ENCODE peak calls at places on chromosomes 16 and 17, in nine cellular contexts. One of them, this sample, is unnamed. For H3K4me1, the result is how much of the 10 kb centered on the place peaks cover.

GRCh38 chr16:31842864-31843263 is 30.7 kb upstream of the ZNF267 start:
- DNase-seq in MM.1S: no peak
- DNase-seq in ovary: no peak
- DNase-seq in mucosa of descending colon: no peak
- DNase-seq in naive thymus-derived CD4-positive, alpha-beta T cell: no peak
- DNase-seq in adrenal gland: no peak
- DNase-seq in neuronal stem cell: no peak
- DNase-seq in mesenchymal stem cell: no peak
- DNase-seq in Peyer's patch: no peak
- DNase-seq in this sample: no peak

GRCh38 chr17:58315281-58315711 is 13.3 kb downstream of the TSPOAP1 start:
- DNase-seq in MM.1S: no peak
- DNase-seq in ovary: no peak
- DNase-seq in mucosa of descending colon: no peak
- DNase-seq in naive thymus-derived CD4-positive, alpha-beta T cell: no peak
- DNase-seq in adrenal gland: no peak
- DNase-seq in neuronal stem cell: no peak
- DNase-seq in mesenchymal stem cell: no peak
- DNase-seq in Peyer's patch: no peak
- DNase-seq in this sample: no peak

GRCh38 chr16:69839798-69840409 is 77.8 kb downstream of the WWP2 start:
- DNase-seq in MM.1S: no peak
- DNase-seq in ovary: no peak
- DNase-seq in mucosa of descending colon: peak
- DNase-seq in naive thymus-derived CD4-positive, alpha-beta T cell: no peak
- DNase-seq in adrenal gland: peak
- DNase-seq in neuronal stem cell: no peak
- DNase-seq in mesenchymal stem cell: no peak
- DNase-seq in Peyer's patch: peak
- DNase-seq in this sample: peak

GRCh38 chr17:66747561-66748275 is 87.2 kb upstream of the CACNG5 start:
- DNase-seq in MM.1S: no peak
- DNase-seq in ovary: no peak
- DNase-seq in mucosa of descending colon: no peak
- DNase-seq in naive thymus-derived CD4-positive, alpha-beta T cell: no peak
- DNase-seq in adrenal gland: peak
- DNase-seq in neuronal stem cell: no peak
- DNase-seq in mesenchymal stem cell: no peak
- DNase-seq in Peyer's patch: no peak
- DNase-seq in this sample: no peak

GRCh38 chr17:41131979-41132378 is 8.0 kb upstream of the KRTAP4-12 start:
- DNase-seq in MM.1S: no peak
- DNase-seq in ovary: no peak
- DNase-seq in mucosa of descending colon: no peak
- DNase-seq in naive thymus-derived CD4-positive, alpha-beta T cell: no peak
- DNase-seq in adrenal gland: no peak
- DNase-seq in neuronal stem cell: no peak
- DNase-seq in mesenchymal stem cell: no peak
- DNase-seq in Peyer's patch: no peak
- DNase-seq in this sample: no peak

GRCh38 chr16:89320717-89321501 is 103.4 kb downstream of the ZNF778 start:
- DNase-seq in MM.1S: no peak
- DNase-seq in ovary: peak
- DNase-seq in mucosa of descending colon: peak
- DNase-seq in naive thymus-derived CD4-positive, alpha-beta T cell: no peak
- DNase-seq in adrenal gland: peak
- DNase-seq in neuronal stem cell: no peak
- DNase-seq in mesenchymal stem cell: peak
- DNase-seq in Peyer's patch: peak
- DNase-seq in this sample: peak

GRCh38 chr17:48539177-48539576 is 5.7 kb downstream of the HOXB2 start:
- DNase-seq in MM.1S: no peak
- DNase-seq in ovary: no peak
- DNase-seq in mucosa of descending colon: no peak
- DNase-seq in naive thymus-derived CD4-positive, alpha-beta T cell: no peak
- DNase-seq in adrenal gland: no peak
- DNase-seq in neuronal stem cell: no peak
- DNase-seq in mesenchymal stem cell: peak
- DNase-seq in Peyer's patch: no peak
- DNase-seq in this sample: no peak

GRCh38 chr17:79968116-79968515 is 67.6 kb downstream of the TBC1D16 start:
- DNase-seq in MM.1S: no peak
- DNase-seq in ovary: no peak
- DNase-seq in mucosa of descending colon: no peak
- DNase-seq in naive thymus-derived CD4-positive, alpha-beta T cell: no peak
- DNase-seq in adrenal gland: no peak
- DNase-seq in neuronal stem cell: no peak
- DNase-seq in mesenchymal stem cell: no peak
- DNase-seq in Peyer's patch: peak
- DNase-seq in this sample: no peak

GRCh38 chr17:76477576-76477975 is 10.2 kb downstream of the AANAT start:
- DNase-seq in MM.1S: no peak
- DNase-seq in ovary: no peak
- DNase-seq in mucosa of descending colon: no peak
- DNase-seq in naive thymus-derived CD4-positive, alpha-beta T cell: no peak
- DNase-seq in adrenal gland: no peak
- DNase-seq in neuronal stem cell: no peak
- DNase-seq in mesenchymal stem cell: no peak
- DNase-seq in Peyer's patch: no peak
- DNase-seq in this sample: no peak

GRCh38 chr16:89193021-89193575 is 7.2 kb downstream of the SLC22A31 start:
- DNase-seq in MM.1S: peak
- DNase-seq in ovary: peak
- DNase-seq in mucosa of descending colon: no peak
- DNase-seq in naive thymus-derived CD4-positive, alpha-beta T cell: peak
- DNase-seq in adrenal gland: peak
- DNase-seq in neuronal stem cell: no peak
- DNase-seq in mesenchymal stem cell: peak
- DNase-seq in Peyer's patch: no peak
- DNase-seq in this sample: peak

GRCh38 chr16:31702796-31703195 is 170.8 kb upstream of the ZNF267 start:
- DNase-seq in MM.1S: no peak
- DNase-seq in ovary: no peak
- DNase-seq in mucosa of descending colon: no peak
- DNase-seq in naive thymus-derived CD4-positive, alpha-beta T cell: no peak
- DNase-seq in adrenal gland: no peak
- DNase-seq in neuronal stem cell: no peak
- DNase-seq in mesenchymal stem cell: no peak
- DNase-seq in Peyer's patch: no peak
- DNase-seq in this sample: no peak

GRCh38 chr17:50913120-50913519 is 47.0 kb upstream of the TOB1 start:
- DNase-seq in MM.1S: no peak
- DNase-seq in ovary: no peak
- DNase-seq in mucosa of descending colon: no peak
- DNase-seq in naive thymus-derived CD4-positive, alpha-beta T cell: no peak
- DNase-seq in adrenal gland: no peak
- DNase-seq in neuronal stem cell: no peak
- DNase-seq in mesenchymal stem cell: no peak
- DNase-seq in Peyer's patch: no peak
- DNase-seq in this sample: no peak

GRCh38 chr16:66207864-66208226 is 158.6 kb upstream of the CDH5 start:
- DNase-seq in MM.1S: no peak
- DNase-seq in ovary: no peak
- DNase-seq in mucosa of descending colon: no peak
- DNase-seq in naive thymus-derived CD4-positive, alpha-beta T cell: no peak
- DNase-seq in adrenal gland: no peak
- DNase-seq in neuronal stem cell: no peak
- DNase-seq in mesenchymal stem cell: no peak
- DNase-seq in Peyer's patch: no peak
- DNase-seq in this sample: no peak

GRCh38 chr17:50033316-50033715 is 22.6 kb upstream of the ITGA3 start:
- DNase-seq in MM.1S: no peak
- DNase-seq in ovary: no peak
- DNase-seq in mucosa of descending colon: no peak
- DNase-seq in naive thymus-derived CD4-positive, alpha-beta T cell: no peak
- DNase-seq in adrenal gland: no peak
- DNase-seq in neuronal stem cell: no peak
- DNase-seq in mesenchymal stem cell: peak
- DNase-seq in Peyer's patch: peak
- DNase-seq in this sample: no peak

GRCh38 chr16:10745856-10746255 is 2.2 kb downstream of the NUBP1 start:
- DNase-seq in MM.1S: no peak
- DNase-seq in ovary: peak
- DNase-seq in mucosa of descending colon: no peak
- DNase-seq in naive thymus-derived CD4-positive, alpha-beta T cell: no peak
- DNase-seq in adrenal gland: no peak
- DNase-seq in neuronal stem cell: no peak
- DNase-seq in mesenchymal stem cell: peak
- DNase-seq in Peyer's patch: no peak
- DNase-seq in this sample: no peak
- H3K4me1 ChIP-seq in MM.1S: under half
- H3K4me1 ChIP-seq in ovary: under half
- H3K4me1 ChIP-seq in mucosa of descending colon: under half
- H3K4me1 ChIP-seq in naive thymus-derived CD4-positive, alpha-beta T cell: under half
- H3K4me1 ChIP-seq in adrenal gland: under half
- H3K4me1 ChIP-seq in neuronal stem cell: under half
- H3K4me1 ChIP-seq in mesenchymal stem cell: under half
- H3K4me1 ChIP-seq in Peyer's patch: under half
- H3K4me1 ChIP-seq in this sample: under half

DNA sequence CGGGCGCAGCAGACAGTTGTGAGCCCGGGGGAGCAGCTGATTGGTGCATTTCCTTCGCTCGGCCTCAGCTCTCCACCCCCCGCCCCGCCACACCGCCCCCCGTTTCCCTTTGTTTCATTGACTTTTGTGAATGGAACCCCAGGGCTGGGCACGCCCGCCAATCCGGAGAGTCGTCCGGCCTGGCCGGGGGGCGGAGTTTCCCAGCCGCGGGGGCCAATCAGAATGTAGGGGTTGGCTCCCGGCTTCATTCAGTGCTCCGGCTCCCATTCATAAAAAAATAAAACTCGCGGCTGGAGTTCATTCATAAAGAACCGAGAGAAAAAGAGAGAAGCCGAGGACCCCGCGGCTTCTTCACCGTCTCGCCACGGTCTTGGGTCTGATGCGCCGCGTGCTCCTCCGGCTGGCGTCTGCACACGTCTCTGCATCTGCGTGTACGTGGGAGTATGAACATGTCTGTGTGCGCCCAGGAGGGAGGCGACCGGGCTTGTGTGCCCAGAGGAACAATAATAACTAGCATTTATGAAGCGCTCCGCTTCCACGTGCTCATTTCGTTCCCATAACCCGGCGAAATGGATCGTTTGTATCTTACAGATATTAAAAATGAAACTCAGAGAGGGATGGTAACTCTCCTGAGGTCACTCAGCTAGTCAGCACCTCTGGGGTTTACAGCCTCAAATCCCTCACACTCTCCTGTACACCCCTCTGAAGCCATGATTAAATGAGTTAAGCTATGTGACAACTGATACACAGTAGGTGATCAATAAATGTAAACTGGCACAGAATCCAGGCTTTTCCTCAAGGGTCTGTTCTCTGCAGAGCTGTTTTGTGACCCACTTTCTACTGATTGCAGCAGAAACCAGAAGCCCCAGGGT is at the start of gene ETV4:
- DNase-seq in MM.1S: peak
- DNase-seq in ovary: peak
- DNase-seq in mucosa of descending colon: peak
- DNase-seq in naive thymus-derived CD4-positive, alpha-beta T cell: peak
- DNase-seq in adrenal gland: peak
- DNase-seq in neuronal stem cell: peak
- DNase-seq in mesenchymal stem cell: peak
- DNase-seq in Peyer's patch: peak
- DNase-seq in this sample: peak
- H3K4me1 ChIP-seq in MM.1S: under half
- H3K4me1 ChIP-seq in ovary: under half
- H3K4me1 ChIP-seq in mucosa of descending colon: under half
- H3K4me1 ChIP-seq in naive thymus-derived CD4-positive, alpha-beta T cell: under half
- H3K4me1 ChIP-seq in adrenal gland: under half
- H3K4me1 ChIP-seq in neuronal stem cell: half or more
- H3K4me1 ChIP-seq in mesenchymal stem cell: under half
- H3K4me1 ChIP-seq in Peyer's patch: under half
- H3K4me1 ChIP-seq in this sample: under half

GRCh38 chr17:4588391-4588790 is 4.1 kb downstream of the SMTNL2 start:
- DNase-seq in MM.1S: no peak
- DNase-seq in ovary: no peak
- DNase-seq in mucosa of descending colon: no peak
- DNase-seq in naive thymus-derived CD4-positive, alpha-beta T cell: no peak
- DNase-seq in adrenal gland: no peak
- DNase-seq in neuronal stem cell: no peak
- DNase-seq in mesenchymal stem cell: no peak
- DNase-seq in Peyer's patch: no peak
- DNase-seq in this sample: no peak

GRCh38 chr17:4587803-4588202 is 3.5 kb downstream of the SMTNL2 start:
- DNase-seq in MM.1S: no peak
- DNase-seq in ovary: no peak
- DNase-seq in mucosa of descending colon: no peak
- DNase-seq in naive thymus-derived CD4-positive, alpha-beta T cell: no peak
- DNase-seq in adrenal gland: no peak
- DNase-seq in neuronal stem cell: no peak
- DNase-seq in mesenchymal stem cell: peak
- DNase-seq in Peyer's patch: no peak
- DNase-seq in this sample: no peak

GRCh38 chr17:4586043-4586442 is 1.7 kb downstream of the SMTNL2 start:
- DNase-seq in MM.1S: no peak
- DNase-seq in ovary: no peak
- DNase-seq in mucosa of descending colon: no peak
- DNase-seq in naive thymus-derived CD4-positive, alpha-beta T cell: no peak
- DNase-seq in adrenal gland: no peak
- DNase-seq in neuronal stem cell: no peak
- DNase-seq in mesenchymal stem cell: no peak
- DNase-seq in Peyer's patch: no peak
- DNase-seq in this sample: no peak

GRCh38 chr17:4585203-4585939 is 1.0 kb downstream of the SMTNL2 start:
- DNase-seq in MM.1S: no peak
- DNase-seq in ovary: no peak
- DNase-seq in mucosa of descending colon: no peak
- DNase-seq in naive thymus-derived CD4-positive, alpha-beta T cell: no peak
- DNase-seq in adrenal gland: no peak
- DNase-seq in neuronal stem cell: no peak
- DNase-seq in mesenchymal stem cell: no peak
- DNase-seq in Peyer's patch: no peak
- DNase-seq in this sample: no peak

GRCh38 chr17:4587195-4587594 is 2.9 kb downstream of the SMTNL2 start:
- DNase-seq in MM.1S: no peak
- DNase-seq in ovary: no peak
- DNase-seq in mucosa of descending colon: no peak
- DNase-seq in naive thymus-derived CD4-positive, alpha-beta T cell: no peak
- DNase-seq in adrenal gland: no peak
- DNase-seq in neuronal stem cell: no peak
- DNase-seq in mesenchymal stem cell: no peak
- DNase-seq in Peyer's patch: no peak
- DNase-seq in this sample: no peak
- H3K4me1 ChIP-seq in MM.1S: under half
- H3K4me1 ChIP-seq in ovary: under half
- H3K4me1 ChIP-seq in mucosa of descending colon: under half
- H3K4me1 ChIP-seq in naive thymus-derived CD4-positive, alpha-beta T cell: under half
- H3K4me1 ChIP-seq in adrenal gland: under half
- H3K4me1 ChIP-seq in neuronal stem cell: under half
- H3K4me1 ChIP-seq in mesenchymal stem cell: under half
- H3K4me1 ChIP-seq in Peyer's patch: under half
- H3K4me1 ChIP-seq in this sample: under half

DNA sequence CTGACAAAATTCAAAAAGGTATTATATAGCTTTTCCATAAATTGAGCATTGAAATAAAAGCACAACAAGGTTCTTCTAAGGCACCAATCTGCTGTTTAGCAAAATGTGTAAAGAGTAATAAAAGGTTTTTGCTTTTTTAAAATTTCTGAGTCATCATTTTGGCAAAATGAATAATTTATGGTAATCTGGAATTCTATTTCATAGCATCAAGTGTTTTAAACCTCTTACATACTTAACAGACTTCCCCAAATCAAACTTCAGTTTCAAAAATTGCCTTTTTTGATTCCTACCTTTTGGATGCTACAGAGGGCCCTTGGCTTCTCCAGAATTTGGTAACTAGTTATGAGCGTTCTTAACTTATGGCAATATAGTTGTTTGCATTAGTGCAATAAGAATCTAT is 154.0 kb upstream of the ELAC2 start:
- DNase-seq in MM.1S: no peak
- DNase-seq in ovary: no peak
- DNase-seq in mucosa of descending colon: no peak
- DNase-seq in naive thymus-derived CD4-positive, alpha-beta T cell: no peak
- DNase-seq in adrenal gland: no peak
- DNase-seq in neuronal stem cell: no peak
- DNase-seq in mesenchymal stem cell: no peak
- DNase-seq in Peyer's patch: no peak
- DNase-seq in this sample: no peak
- H3K4me1 ChIP-seq in MM.1S: under half
- H3K4me1 ChIP-seq in ovary: under half
- H3K4me1 ChIP-seq in mucosa of descending colon: under half
- H3K4me1 ChIP-seq in naive thymus-derived CD4-positive, alpha-beta T cell: under half
- H3K4me1 ChIP-seq in adrenal gland: under half
- H3K4me1 ChIP-seq in neuronal stem cell: under half
- H3K4me1 ChIP-seq in mesenchymal stem cell: under half
- H3K4me1 ChIP-seq in Peyer's patch: under half
- H3K4me1 ChIP-seq in this sample: under half

This sample was measured in colonic mucosa.